ENCODE peak calls at places on chromosomes 4 and X, in seven cellular contexts. P is mesenchymal stem cell, K is neuronal stem cell, U is H1, I is H9, E is IMR-90, D is trophoblast cell. Q is an unnamed sample.

GRCh38 chr4:88759039-88759631 is 61.5 kb upstream of the NAP1L5 start:
- DNase-seq in P (peak), K (no peak), U (no peak), I (no peak), E (peak), D (peak), Q (peak)

GRCh38 chrX:46617906-46618305 is 44.3 kb downstream of the CHST7 start:
- DNase-seq in P (no peak), K (no peak), U (no peak), I (no peak), E (no peak), D (no peak), Q (no peak)

GRCh38 chrX:69065451-69065850 is 99.8 kb downstream of the PJA1 start:
- DNase-seq in P (peak), K (no peak), U (peak), I (peak), E (peak), D (no peak), Q (no peak)

GRCh38 chr4:151165205-151166000 is 66.0 kb downstream of the RPS3A start:
- DNase-seq in P (no peak), K (no peak), U (no peak), I (no peak), E (no peak), D (no peak), Q (no peak)

GRCh38 chr4:142721187-142721586 is 124.9 kb downstream of the INPP4B start:
- DNase-seq in P (no peak), K (no peak), U (no peak), I (no peak), E (peak), D (no peak), Q (no peak)

GRCh38 chr4:150080335-150080734 is 2.1 kb downstream of the DCLK2 start:
- DNase-seq in P (peak), K (no peak), U (no peak), I (no peak), E (peak), D (peak), Q (no peak)

GRCh38 chrX:150767475-150768131 is 74.4 kb downstream of the MTMR1 start:
- DNase-seq in P (peak), K (no peak), U (no peak), I (no peak), E (peak), D (peak), Q (no peak)

GRCh38 chrX:108216862-108217571 is 125.4 kb downstream of the ATG4A start:
- DNase-seq in P (peak), K (no peak), U (no peak), I (no peak), E (no peak), D (no peak), Q (no peak)

GRCh38 chrX:106415276-106415895 is 196.4 kb upstream of the RADX start:
- DNase-seq in P (peak), K (peak), U (no peak), I (no peak), E (peak), D (peak), Q (peak)

GRCh38 chrX:68648960-68649359 is 1.5 kb downstream of the STARD8 start:
- DNase-seq in P (no peak), K (no peak), U (no peak), I (peak), E (peak), D (peak), Q (peak)

GRCh38 chr4:101102114-101102752 is 245.1 kb downstream of the PPP3CA start:
- DNase-seq in P (no peak), K (no peak), U (no peak), I (no peak), E (peak), D (no peak), Q (no peak)

GRCh38 chr4:845836-846251 is 19.9 kb upstream of the CPLX1 start:
- DNase-seq in P (no peak), K (no peak), U (no peak), I (no peak), E (peak), D (no peak), Q (no peak)

GRCh38 chrX:135477576-135477975 is 42.9 kb upstream of the INTS6L start:
- DNase-seq in P (peak), K (peak), U (no peak), I (peak), E (peak), D (peak), Q (peak)

GRCh38 chrX:136121788-136122187 is 25.5 kb upstream of the FHL1 start:
- DNase-seq in P (no peak), K (no peak), U (no peak), I (no peak), E (no peak), D (no peak), Q (no peak)

GRCh38 chrX:46840946-46841740 is 4.3 kb downstream of the RP2 start:
- DNase-seq in P (no peak), K (no peak), U (no peak), I (no peak), E (no peak), D (no peak), Q (no peak)

GRCh38 chr4:27005512-27006246 is 145.0 kb downstream of the STIM2 start:
- DNase-seq in P (peak), K (no peak), U (no peak), I (no peak), E (peak), D (peak), Q (no peak)

GRCh38 chrX:275967-276587 is 5.1 kb upstream of the PLCXD1 start:
- DNase-seq in P (peak), K (peak), U (peak), I (peak), E (peak), D (peak), Q (peak)

GRCh38 chr4:140237616-140238352 is 83.8 kb upstream of the MAML3 start:
- DNase-seq in P (peak), K (peak), U (peak), I (peak), E (peak), D (peak), Q (peak)

GRCh38 chr4:184384056-184384809 is 90.1 kb downstream of the IRF2 start:
- DNase-seq in P (peak), K (no peak), U (no peak), I (peak), E (peak), D (peak), Q (no peak)

GRCh38 chrX:40108084-40108958 is 10.6 kb upstream of the BCOR start:
- DNase-seq in P (peak), K (no peak), U (peak), I (peak), E (no peak), D (peak), Q (peak)

GRCh38 chrX:33339219-33339618 is 127.9 kb upstream of the DMD start:
- DNase-seq in P (no peak), K (no peak), U (no peak), I (peak), E (peak), D (no peak), Q (peak)

GRCh38 chr4:175127314-175127713 is 209.2 kb downstream of the ADAM29 start:
- DNase-seq in P (no peak), K (no peak), U (no peak), I (no peak), E (peak), D (no peak), Q (no peak)

GRCh38 chrX:31435592-31435991 is 363.8 kb upstream of the FTHL17 start:
- DNase-seq in P (peak), K (peak), U (peak), I (peak), E (peak), D (no peak), Q (peak)

GRCh38 chrX:32185160-32185559 is 1026.2 kb downstream of the DMD start:
- DNase-seq in P (no peak), K (no peak), U (no peak), I (no peak), E (no peak), D (peak), Q (peak)

GRCh38 chr4:159018062-159018629 is 84.7 kb upstream of the RAPGEF2 start:
- DNase-seq in P (no peak), K (no peak), U (no peak), I (no peak), E (no peak), D (no peak), Q (no peak)

GRCh38 chr4:3407171-3407771 is 34.5 kb upstream of the HGFAC start:
- DNase-seq in P (no peak), K (no peak), U (no peak), I (peak), E (no peak), D (no peak), Q (no peak)

GRCh38 chr4:71366776-71367175 is 28.0 kb downstream of the SLC4A4 start:
- DNase-seq in P (no peak), K (no peak), U (no peak), I (no peak), E (no peak), D (no peak), Q (no peak)

GRCh38 chr4:71368906-71369305 is 30.1 kb downstream of the SLC4A4 start:
- DNase-seq in P (no peak), K (no peak), U (no peak), I (no peak), E (no peak), D (no peak), Q (no peak)

DNA sequence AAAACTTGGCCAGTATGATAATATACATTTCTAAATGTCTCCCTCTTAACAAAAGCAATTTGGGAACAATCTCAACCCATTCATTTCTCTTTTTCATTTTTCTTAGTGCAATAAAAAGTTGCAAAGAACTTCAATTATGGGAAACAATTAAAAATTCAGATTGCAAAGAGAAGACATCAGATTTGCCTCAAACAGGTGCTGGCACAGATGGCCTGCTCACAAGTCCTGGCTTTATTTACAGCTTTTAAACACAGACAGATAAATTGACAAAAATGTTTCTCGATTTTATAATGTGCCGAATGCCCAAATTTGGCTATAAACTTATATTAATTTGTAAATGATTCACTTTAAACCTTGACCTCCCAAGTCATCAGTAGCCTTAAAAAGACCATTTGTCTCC is 28.7 kb downstream of the SLC4A4 start:
- DNase-seq in P (no peak), K (no peak), U (no peak), I (no peak), E (no peak), D (no peak), Q (no peak)
- H2BK120ac ChIP-seq in P (no peak), K (no peak), U (no peak), I (no peak), E (no peak), D (no peak), Q (no peak)

GRCh38 chr4:157803441-157804168 is 369.2 kb downstream of the GASK1B start:
- DNase-seq in P (no peak), K (no peak), U (no peak), I (no peak), E (no peak), D (no peak), Q (no peak)

GRCh38 chr4:157808796-157809408 is 363.9 kb downstream of the GASK1B start:
- DNase-seq in P (no peak), K (no peak), U (no peak), I (no peak), E (no peak), D (no peak), Q (no peak)

GRCh38 chr4:157804986-157805385 is 367.8 kb downstream of the GASK1B start:
- DNase-seq in P (no peak), K (no peak), U (no peak), I (no peak), E (no peak), D (peak), Q (peak)

GRCh38 chr4:157806176-157806575 is 366.6 kb downstream of the GASK1B start:
- DNase-seq in P (no peak), K (no peak), U (no peak), I (no peak), E (no peak), D (no peak), Q (no peak)

GRCh38 chr4:157804169-157804543 is 368.7 kb downstream of the GASK1B start:
- DNase-seq in P (no peak), K (no peak), U (no peak), I (no peak), E (no peak), D (no peak), Q (no peak)
- H2BK120ac ChIP-seq in P (no peak), K (no peak), U (no peak), I (no peak), E (no peak), D (no peak), Q (no peak)

DNA sequence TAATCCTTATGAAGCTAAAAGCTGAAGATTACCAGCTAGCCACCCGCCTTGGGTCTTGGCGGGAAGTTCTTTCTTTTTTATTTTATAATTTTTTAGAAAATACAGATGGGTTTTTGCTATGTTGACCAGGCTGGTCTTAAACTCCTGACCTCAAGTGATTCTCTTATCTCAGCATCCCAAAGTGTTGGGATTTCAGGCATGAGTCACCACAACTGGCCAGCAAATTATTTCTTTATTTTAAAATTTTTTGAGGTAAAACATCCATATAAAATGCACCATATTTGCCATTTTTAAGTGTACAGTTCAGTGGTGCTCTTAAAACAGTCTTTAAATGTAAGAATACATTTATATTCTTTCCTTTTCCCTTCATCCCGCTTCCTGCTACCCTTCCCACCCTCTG is 40.6 kb upstream of the ANTXR2 start:
- DNase-seq in P (no peak), K (no peak), U (no peak), I (no peak), E (no peak), D (no peak), Q (no peak)
- H2BK120ac ChIP-seq in P (no peak), K (no peak), U (no peak), I (no peak), E (no peak), D (no peak), Q (no peak)

DNA sequence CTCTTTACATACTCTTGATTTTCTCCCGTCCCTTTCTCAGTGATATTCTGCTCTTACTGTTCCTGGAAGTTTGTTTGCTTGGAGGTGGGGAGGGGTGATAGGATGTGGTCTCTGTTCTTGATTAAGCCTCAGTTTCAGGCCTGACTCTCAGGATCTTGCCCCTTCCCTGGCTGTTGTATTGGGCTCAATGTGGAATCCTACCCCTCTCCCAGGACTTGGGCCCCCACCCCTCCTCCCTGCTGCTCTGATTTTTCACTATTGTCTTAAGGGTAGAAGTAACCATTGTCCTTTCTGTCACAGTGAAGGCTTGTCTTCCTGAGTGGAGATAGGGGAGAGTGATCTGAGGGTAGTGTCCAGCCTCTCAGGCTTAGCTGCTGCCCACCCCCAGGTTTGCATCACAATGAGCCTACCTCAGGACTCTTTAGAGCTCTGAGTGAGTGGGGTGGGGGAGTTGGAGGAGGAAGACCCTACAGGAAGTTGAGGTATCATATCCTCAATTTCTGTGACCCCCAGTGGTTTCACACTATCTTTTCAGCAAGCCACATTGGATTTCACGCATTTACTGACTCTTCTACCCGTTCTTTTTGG is 16.5 kb downstream of the CDKL5 start:
- DNase-seq in P (no peak), K (no peak), U (no peak), I (no peak), E (no peak), D (no peak), Q (peak)
- H2BK120ac ChIP-seq in P (no peak), K (no peak), U (no peak), I (no peak), E (no peak), D (no peak), Q (no peak)

DNA sequence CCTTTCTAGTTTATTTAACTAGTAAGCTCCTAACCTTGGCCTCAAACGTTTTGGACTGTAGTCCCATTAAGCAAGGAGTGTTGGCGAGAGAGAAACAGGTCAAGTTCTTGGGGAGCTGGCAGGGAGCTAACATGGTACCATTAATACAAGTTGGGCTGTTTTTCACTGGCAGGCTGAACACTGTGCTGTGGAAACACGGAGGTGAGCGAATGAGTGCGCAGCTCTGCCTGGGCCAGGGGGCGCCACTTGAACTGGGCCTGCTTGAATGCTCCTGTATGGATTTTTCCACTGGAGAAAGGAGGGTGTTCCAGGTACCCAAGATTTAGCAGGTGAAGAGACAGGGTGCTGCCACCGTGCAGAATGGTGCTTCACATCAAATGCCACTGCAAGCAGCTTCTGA is 7.4 kb upstream of the SMS start:
- DNase-seq in P (no peak), K (no peak), U (peak), I (peak), E (no peak), D (no peak), Q (no peak)
- H2BK120ac ChIP-seq in P (peak), K (no peak), U (no peak), I (no peak), E (peak), D (peak), Q (no peak)

GRCh38 chr4:14152834-14153519 is 525.5 kb upstream of the BOD1L1 start:
- DNase-seq in P (no peak), K (no peak), U (no peak), I (no peak), E (no peak), D (no peak), Q (no peak)

GRCh38 chr4:14151099-14151498 is 523.6 kb upstream of the BOD1L1 start:
- DNase-seq in P (no peak), K (no peak), U (no peak), I (no peak), E (peak), D (no peak), Q (no peak)

GRCh38 chr4:14143892-14144291 is 516.4 kb upstream of the BOD1L1 start:
- DNase-seq in P (no peak), K (no peak), U (no peak), I (no peak), E (peak), D (no peak), Q (peak)

DNA sequence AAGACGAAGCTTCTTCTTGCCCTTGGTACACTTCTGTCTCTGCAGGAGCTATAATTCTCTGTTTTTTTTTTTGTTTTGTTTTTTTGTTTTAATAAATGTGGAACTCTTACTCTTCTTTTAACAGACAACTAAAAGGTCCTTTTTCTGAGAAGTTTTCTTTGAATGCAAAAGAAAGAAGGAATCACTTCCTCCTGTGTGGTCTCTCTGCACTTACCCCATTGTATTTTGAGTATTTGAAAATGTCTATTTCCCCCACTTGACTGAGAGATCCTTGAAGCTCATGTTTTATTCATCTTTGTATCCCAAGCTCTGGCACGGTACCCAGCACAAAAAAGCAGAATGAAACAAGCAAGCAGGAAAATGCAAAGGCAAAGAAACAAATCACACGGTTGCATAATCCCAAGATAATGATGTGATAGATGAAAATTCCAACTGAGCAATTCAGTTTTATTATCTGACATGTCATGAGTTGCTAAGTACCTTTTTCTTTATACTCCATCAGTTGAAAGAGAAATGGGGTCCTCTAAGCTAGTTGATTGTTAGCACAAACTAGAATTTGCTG is 522.0 kb upstream of the BOD1L1 start:
- DNase-seq in P (no peak), K (no peak), U (no peak), I (no peak), E (peak), D (no peak), Q (no peak)
- H2BK120ac ChIP-seq in P (no peak), K (no peak), U (no peak), I (no peak), E (no peak), D (no peak), Q (no peak)

Q was measured in mesendoderm.